ENCODE peak calls at places on chromosomes 3 and 15, in ten cellular contexts. L is psoas muscle, K is heart right ventricle, N is upper lobe of right lung, Q is HCT116, B is aorta, C is left lung, S is mucosa of descending colon, G is right cardiac atrium, U is RWPE2. R is an unnamed sample. For H3K4me1, the result is how much of the 10 kb centered on the place peaks cover.

GRCh38 chr3:69181592-69182211 is 59.3 kb upstream of the LMOD3 start:
- ATAC-seq in L (no peak), K (peak), N (no peak), Q (peak), B (no peak), C (peak), S (peak), G (peak), U (peak), R (no peak)

GRCh38 chr15:62879770-62880169 is 162.8 kb upstream of the TPM1 start:
- ATAC-seq in L (no peak), K (no peak), N (no peak), Q (no peak), B (no peak), C (peak), S (no peak), G (no peak), U (no peak), R (no peak)

GRCh38 chr3:149732234-149732633 is 20.1 kb downstream of the COMMD2 start:
- ATAC-seq in L (no peak), K (no peak), N (no peak), Q (no peak), B (no peak), C (no peak), S (no peak), G (no peak), U (no peak), R (no peak)

GRCh38 chr15:43735402-43735801 is 10.8 kb upstream of the PDIA3 start:
- ATAC-seq in L (no peak), K (no peak), N (no peak), Q (no peak), B (no peak), C (no peak), S (no peak), G (no peak), U (no peak), R (no peak)

GRCh38 chr3:48614044-48614443 is 4.6 kb upstream of the UQCRC1 start:
- ATAC-seq in L (no peak), K (no peak), N (peak), Q (no peak), B (no peak), C (no peak), S (no peak), G (no peak), U (peak), R (no peak)

GRCh38 chr3:114623420-114624046 is 329.7 kb downstream of the TIGIT start:
- ATAC-seq in L (peak), K (peak), N (no peak), Q (peak), B (no peak), C (peak), S (no peak), G (peak), U (no peak), R (peak)

GRCh38 chr15:45869034-45869668 is 234.3 kb downstream of the SQOR start:
- ATAC-seq in L (no peak), K (no peak), N (no peak), Q (no peak), B (no peak), C (no peak), S (no peak), G (no peak), U (no peak), R (no peak)

GRCh38 chr3:167940241-167940640 is 155.5 kb downstream of the GOLIM4 start:
- ATAC-seq in L (no peak), K (no peak), N (no peak), Q (no peak), B (no peak), C (no peak), S (no peak), G (no peak), U (no peak), R (no peak)

GRCh38 chr3:176415896-176416295 is 781.4 kb downstream of the TBL1XR1 start:
- ATAC-seq in L (no peak), K (no peak), N (no peak), Q (no peak), B (no peak), C (no peak), S (no peak), G (no peak), U (no peak), R (no peak)

GRCh38 chr3:189286188-189286587 is 114.4 kb downstream of the TPRG1 start:
- ATAC-seq in L (no peak), K (no peak), N (no peak), Q (no peak), B (no peak), C (no peak), S (no peak), G (no peak), U (no peak), R (no peak)

GRCh38 chr15:76135516-76135915 is 75.7 kb downstream of the TMEM266 start:
- ATAC-seq in L (no peak), K (no peak), N (no peak), Q (no peak), B (no peak), C (no peak), S (no peak), G (no peak), U (no peak), R (no peak)

GRCh38 chr3:57112206-57112605 is 51.7 kb downstream of the SPATA12 start:
- ATAC-seq in L (no peak), K (no peak), N (no peak), Q (peak), B (no peak), C (no peak), S (no peak), G (no peak), U (no peak), R (no peak)

GRCh38 chr15:38084289-38084688 is 149.8 kb downstream of the TMCO5A start:
- ATAC-seq in L (no peak), K (no peak), N (peak), Q (no peak), B (no peak), C (peak), S (peak), G (peak), U (peak), R (no peak)

GRCh38 chr3:116815831-116816588 is 106.4 kb downstream of the TUSC7 start:
- ATAC-seq in L (no peak), K (no peak), N (no peak), Q (no peak), B (no peak), C (no peak), S (peak), G (no peak), U (no peak), R (peak)

GRCh38 chr3:115982629-115983028 is 359.3 kb downstream of the GAP43 start:
- ATAC-seq in L (no peak), K (no peak), N (no peak), Q (no peak), B (no peak), C (no peak), S (no peak), G (no peak), U (no peak), R (no peak)

GRCh38 chr15:63530762-63531299 is 26.4 kb downstream of the USP3 start:
- ATAC-seq in L (no peak), K (no peak), N (peak), Q (no peak), B (no peak), C (peak), S (no peak), G (no peak), U (no peak), R (no peak)

GRCh38 chr3:14457481-14457880 is 55.1 kb downstream of the SLC6A6 start:
- ATAC-seq in L (no peak), K (no peak), N (no peak), Q (no peak), B (no peak), C (no peak), S (no peak), G (no peak), U (no peak), R (no peak)

GRCh38 chr3:119657887-119658702 is 2.3 kb downstream of the POPDC2 start:
- ATAC-seq in L (no peak), K (no peak), N (peak), Q (no peak), B (no peak), C (peak), S (no peak), G (no peak), U (no peak), R (no peak)

GRCh38 chr3:154898398-154898797 is 181.7 kb upstream of the MME start:
- ATAC-seq in L (no peak), K (peak), N (no peak), Q (no peak), B (no peak), C (no peak), S (no peak), G (peak), U (no peak), R (peak)

GRCh38 chr3:185365281-185366211 is 2.6 kb downstream of the MAP3K13 start:
- ATAC-seq in L (no peak), K (no peak), N (peak), Q (no peak), B (no peak), C (peak), S (peak), G (no peak), U (no peak), R (no peak)

GRCh38 chr3:126026277-126026751 is 57.3 kb downstream of the ROPN1B start:
- ATAC-seq in L (no peak), K (no peak), N (peak), Q (no peak), B (no peak), C (no peak), S (peak), G (no peak), U (no peak), R (no peak)

GRCh38 chr3:3817870-3818269 is 18.6 kb downstream of the LRRN1 start:
- ATAC-seq in L (no peak), K (no peak), N (peak), Q (no peak), B (no peak), C (peak), S (no peak), G (no peak), U (no peak), R (no peak)

GRCh38 chr15:91908401-91908800 is 54.9 kb downstream of the SLCO3A1 start:
- ATAC-seq in L (no peak), K (no peak), N (no peak), Q (no peak), B (no peak), C (peak), S (no peak), G (no peak), U (peak), R (no peak)

DNA sequence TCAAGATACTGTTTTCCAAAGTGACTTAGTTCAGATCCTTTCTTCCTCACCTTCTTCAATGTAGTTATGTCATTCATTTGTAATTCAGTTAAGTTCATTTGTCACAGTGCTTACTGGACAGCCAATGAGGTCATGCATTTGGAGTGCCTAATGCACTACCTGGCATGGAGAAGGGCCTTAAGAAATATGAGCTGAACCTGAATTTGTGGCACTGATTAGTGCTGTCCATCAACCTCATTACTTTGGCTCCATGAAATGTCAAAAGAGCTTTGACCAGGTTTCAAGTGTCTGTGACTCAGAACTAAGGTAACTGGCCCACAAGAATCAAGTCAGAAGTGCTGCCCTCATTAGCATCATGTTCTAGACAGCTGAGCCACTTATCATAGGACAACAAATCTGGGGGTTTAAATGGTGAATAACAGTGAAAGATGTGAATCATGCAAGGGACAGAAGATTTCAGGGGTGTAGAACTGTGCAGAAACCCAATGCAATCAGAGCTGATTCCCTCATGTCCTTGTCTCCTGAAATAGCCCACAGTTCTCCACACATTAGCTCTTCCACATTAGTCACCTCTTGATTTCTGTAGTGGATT is 38.5 kb downstream of the CHST2 start:
- ATAC-seq in L (peak), K (no peak), N (peak), Q (no peak), B (no peak), C (peak), S (no peak), G (no peak), U (peak), R (no peak)
- H3K4me1 ChIP-seq in L (under half), K (under half), N (under half), Q (under half), B (under half), C (under half), S (under half), G (under half), U (under half), R (under half)

GRCh38 chr15:66756220-66756769 is 54.3 kb downstream of the SMAD6 start:
- ATAC-seq in L (no peak), K (no peak), N (no peak), Q (no peak), B (no peak), C (no peak), S (no peak), G (no peak), U (no peak), R (no peak)
- H3K4me1 ChIP-seq in L (under half), K (half or more), N (half or more), Q (under half), B (under half), C (under half), S (under half), G (under half), U (under half), R (under half)

GRCh38 chr3:129619726-129620162 is 13.3 kb upstream of the PLXND1 start:
- ATAC-seq in L (no peak), K (no peak), N (no peak), Q (no peak), B (no peak), C (no peak), S (no peak), G (no peak), U (no peak), R (no peak)

GRCh38 chr3:129622933-129623332 is 16.5 kb upstream of the PLXND1 start:
- ATAC-seq in L (no peak), K (no peak), N (no peak), Q (no peak), B (no peak), C (no peak), S (no peak), G (no peak), U (no peak), R (no peak)

GRCh38 chr3:129621626-129622417 is 15.3 kb upstream of the PLXND1 start:
- ATAC-seq in L (no peak), K (peak), N (no peak), Q (no peak), B (no peak), C (no peak), S (no peak), G (no peak), U (no peak), R (no peak)

GRCh38 chr3:129622418-129622872 is 16.0 kb upstream of the PLXND1 start:
- ATAC-seq in L (no peak), K (no peak), N (no peak), Q (no peak), B (no peak), C (no peak), S (no peak), G (no peak), U (no peak), R (no peak)

GRCh38 chr3:129620828-129621605 is 14.5 kb upstream of the PLXND1 start:
- ATAC-seq in L (no peak), K (no peak), N (no peak), Q (no peak), B (no peak), C (no peak), S (no peak), G (no peak), U (no peak), R (no peak)
- H3K4me1 ChIP-seq in L (under half), K (half or more), N (half or more), Q (under half), B (under half), C (under half), S (under half), G (under half), U (under half), R (half or more)

DNA sequence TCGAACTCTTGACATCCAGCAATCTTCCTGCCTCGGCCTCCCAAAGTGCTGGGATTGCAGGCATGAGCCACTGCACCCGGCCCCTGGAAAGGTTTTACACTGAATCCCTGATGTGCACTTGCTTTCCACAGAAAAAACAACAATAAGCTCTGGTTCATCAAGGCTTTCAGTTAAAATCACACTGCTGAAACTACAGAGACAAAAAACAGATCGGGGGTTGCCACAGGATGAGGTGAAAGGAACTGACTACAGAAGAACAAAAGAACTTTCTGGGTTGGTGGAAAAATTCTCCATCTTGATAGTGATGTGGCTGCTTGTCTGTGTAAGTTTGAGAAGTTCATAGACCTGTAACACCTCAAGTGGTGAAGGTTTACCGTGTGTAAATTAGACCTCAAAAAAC is 2.9 kb downstream of the RAB43 start:
- ATAC-seq in L (no peak), K (no peak), N (no peak), Q (no peak), B (no peak), C (no peak), S (no peak), G (no peak), U (no peak), R (no peak)
- H3K4me1 ChIP-seq in L (under half), K (under half), N (under half), Q (under half), B (under half), C (under half), S (under half), G (under half), U (under half), R (under half)

GRCh38 chr15:41801185-41801584 is 26.7 kb upstream of the JMJD7 start:
- ATAC-seq in L (no peak), K (no peak), N (no peak), Q (no peak), B (no peak), C (no peak), S (no peak), G (no peak), U (no peak), R (no peak)
- H3K4me1 ChIP-seq in L (under half), K (under half), N (under half), Q (under half), B (under half), C (under half), S (under half), G (under half), U (half or more), R (under half)

DNA sequence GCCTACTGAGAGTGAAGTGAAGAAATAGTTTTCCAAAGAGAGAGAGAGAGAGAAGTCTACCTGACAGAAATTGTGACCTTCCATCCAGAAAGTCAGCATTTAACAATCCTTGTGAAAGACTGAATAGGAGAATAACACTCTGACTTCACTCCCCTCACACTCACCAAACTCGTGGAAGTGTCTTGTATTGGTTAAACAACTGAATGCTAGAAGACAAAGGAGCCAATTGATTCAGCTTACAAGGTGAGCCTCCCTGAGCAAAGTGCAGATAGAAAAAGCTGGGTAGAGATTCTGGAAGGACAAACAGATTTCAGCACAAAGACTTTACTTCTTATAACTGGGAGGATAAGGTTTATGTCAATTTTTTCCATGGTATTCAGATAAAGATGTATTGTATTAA is 40.8 kb upstream of the OSTN start:
- ATAC-seq in L (no peak), K (no peak), N (no peak), Q (no peak), B (no peak), C (no peak), S (no peak), G (no peak), U (no peak), R (no peak)
- H3K4me1 ChIP-seq in L (under half), K (under half), N (under half), Q (under half), B (under half), C (under half), S (under half), G (under half), U (under half), R (under half)

DNA sequence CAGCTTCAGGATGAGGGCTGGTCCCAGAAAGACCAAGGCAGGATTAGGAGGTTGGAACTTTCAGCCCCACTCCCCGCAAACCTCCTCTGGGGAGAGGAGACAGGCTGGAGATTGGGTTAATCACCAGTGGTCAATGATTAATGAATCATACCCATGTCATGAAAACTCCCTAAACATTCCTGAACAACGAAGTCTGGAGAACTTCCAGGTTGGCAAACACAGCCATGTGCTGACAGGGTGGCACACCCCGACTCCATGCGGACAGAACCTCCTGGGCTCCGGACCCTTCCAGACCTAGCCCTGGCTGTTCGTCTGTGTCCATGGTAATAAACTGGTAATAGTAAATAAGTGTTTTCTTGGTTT is 151.3 kb downstream of the TJP1 start:
- ATAC-seq in L (no peak), K (no peak), N (peak), Q (peak), B (no peak), C (peak), S (peak), G (peak), U (peak), R (no peak)
- H3K4me1 ChIP-seq in L (under half), K (under half), N (under half), Q (under half), B (under half), C (under half), S (under half), G (under half), U (under half), R (under half)

DNA sequence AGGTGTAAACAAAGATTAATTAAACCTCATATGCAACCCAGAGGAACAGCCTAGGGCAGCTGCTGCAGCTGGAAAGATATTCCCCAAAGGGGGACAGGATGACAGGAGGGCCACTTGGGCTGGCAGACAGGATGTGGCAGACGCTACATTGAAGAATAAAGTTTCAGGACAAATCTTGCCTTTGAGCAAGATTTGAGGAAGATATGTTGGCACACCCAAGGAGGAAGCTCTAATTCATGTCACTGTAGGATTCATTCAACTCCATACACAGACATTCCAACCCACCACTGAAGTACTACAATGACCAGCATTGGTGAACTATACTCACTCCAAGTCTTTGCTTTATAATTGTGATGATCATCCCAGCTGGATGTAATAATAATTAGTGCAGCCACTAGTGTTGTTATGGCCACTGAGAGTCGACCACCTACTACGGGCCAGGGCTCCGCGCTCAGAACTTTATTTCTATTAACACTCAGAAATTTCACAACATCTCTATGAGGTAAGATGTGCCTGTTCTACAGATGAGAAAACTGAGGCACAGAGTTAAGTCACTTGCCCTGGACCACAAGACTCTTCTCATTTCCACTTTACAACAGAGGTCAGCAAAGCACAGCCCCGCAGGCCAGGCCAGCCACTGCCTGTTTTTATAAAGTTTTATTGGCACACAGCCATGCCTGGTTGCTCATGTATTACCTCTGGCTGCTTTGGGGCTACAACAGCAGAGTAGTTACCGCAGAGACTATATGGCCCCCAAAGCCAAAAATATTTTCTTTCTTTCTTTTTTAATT is 503.8 kb downstream of the SHQ1 start:
- ATAC-seq in L (no peak), K (no peak), N (no peak), Q (no peak), B (no peak), C (no peak), S (no peak), G (no peak), U (no peak), R (no peak)
- H3K4me1 ChIP-seq in L (under half), K (under half), N (under half), Q (under half), B (under half), C (under half), S (under half), G (under half), U (under half), R (under half)